ENCODE peak calls at places on chromosome 5, in six cellular contexts. One of them, this sample, is unnamed.

GRCh38 chr5:108654042-108654441 is 93.7 kb upstream of the FER start:
- DNase-seq in CD4-positive, alpha-beta memory T cell: no peak
- DNase-seq in kidney: no peak
- DNase-seq in upper lobe of left lung: no peak
- DNase-seq in body of pancreas: no peak
- DNase-seq in lower lobe of right lung: no peak
- DNase-seq in this sample: no peak

GRCh38 chr5:139807647-139808030 is 12.0 kb downstream of the PSD2 start:
- DNase-seq in CD4-positive, alpha-beta memory T cell: no peak
- DNase-seq in kidney: peak; percentile 2
- DNase-seq in upper lobe of left lung: no peak
- DNase-seq in body of pancreas: no peak
- DNase-seq in lower lobe of right lung: peak; percentile 19
- DNase-seq in this sample: no peak

GRCh38 chr5:138536665-138537315 is 6.2 kb downstream of the ETF1 start:
- DNase-seq in CD4-positive, alpha-beta memory T cell: peak; percentile 14
- DNase-seq in kidney: no peak
- DNase-seq in upper lobe of left lung: no peak
- DNase-seq in body of pancreas: no peak
- DNase-seq in lower lobe of right lung: no peak
- DNase-seq in this sample: no peak

GRCh38 chr5:71632168-71632567 is 45.0 kb downstream of the MCCC2 start:
- DNase-seq in CD4-positive, alpha-beta memory T cell: no peak
- DNase-seq in kidney: no peak
- DNase-seq in upper lobe of left lung: no peak
- DNase-seq in body of pancreas: no peak
- DNase-seq in lower lobe of right lung: no peak
- DNase-seq in this sample: no peak

GRCh38 chr5:170542691-170543275 is 39.0 kb downstream of the KCNIP1 start:
- DNase-seq in CD4-positive, alpha-beta memory T cell: no peak
- DNase-seq in kidney: no peak
- DNase-seq in upper lobe of left lung: no peak
- DNase-seq in body of pancreas: no peak
- DNase-seq in lower lobe of right lung: no peak
- DNase-seq in this sample: no peak

GRCh38 chr5:38616061-38616460 is 59.6 kb upstream of the LIFR start:
- DNase-seq in CD4-positive, alpha-beta memory T cell: no peak
- DNase-seq in kidney: no peak
- DNase-seq in upper lobe of left lung: no peak
- DNase-seq in body of pancreas: no peak
- DNase-seq in lower lobe of right lung: no peak
- DNase-seq in this sample: no peak

GRCh38 chr5:122154910-122155309 is 25.6 kb downstream of the ZNF474 start:
- DNase-seq in CD4-positive, alpha-beta memory T cell: no peak
- DNase-seq in kidney: no peak
- DNase-seq in upper lobe of left lung: no peak
- DNase-seq in body of pancreas: peak; percentile 24
- DNase-seq in lower lobe of right lung: no peak
- DNase-seq in this sample: no peak

GRCh38 chr5:157571357-157571827 is 4.2 kb downstream of the ADAM19 start:
- DNase-seq in CD4-positive, alpha-beta memory T cell: peak; percentile 57
- DNase-seq in kidney: no peak
- DNase-seq in upper lobe of left lung: no peak
- DNase-seq in body of pancreas: peak; percentile 17
- DNase-seq in lower lobe of right lung: no peak
- DNase-seq in this sample: no peak

GRCh38 chr5:139650031-139650688 is 2.0 kb downstream of the CXXC5 start:
- DNase-seq in CD4-positive, alpha-beta memory T cell: no peak
- DNase-seq in kidney: peak; percentile 85
- DNase-seq in upper lobe of left lung: peak; percentile 91
- DNase-seq in body of pancreas: no peak
- DNase-seq in lower lobe of right lung: peak; percentile 50
- DNase-seq in this sample: no peak

GRCh38 chr5:158816306-158816705 is 283.4 kb downstream of the EBF1 start:
- DNase-seq in CD4-positive, alpha-beta memory T cell: no peak
- DNase-seq in kidney: no peak
- DNase-seq in upper lobe of left lung: no peak
- DNase-seq in body of pancreas: no peak
- DNase-seq in lower lobe of right lung: no peak
- DNase-seq in this sample: no peak

GRCh38 chr5:42057254-42057690 is 132.2 kb downstream of the FBXO4 start:
- DNase-seq in CD4-positive, alpha-beta memory T cell: peak; percentile 54
- DNase-seq in kidney: no peak
- DNase-seq in upper lobe of left lung: no peak
- DNase-seq in body of pancreas: peak; percentile 61
- DNase-seq in lower lobe of right lung: no peak
- DNase-seq in this sample: no peak

GRCh38 chr5:39948867-39949468 is 524.2 kb upstream of the DAB2 start:
- DNase-seq in CD4-positive, alpha-beta memory T cell: peak; percentile 69
- DNase-seq in kidney: no peak
- DNase-seq in upper lobe of left lung: no peak
- DNase-seq in body of pancreas: peak; percentile 90
- DNase-seq in lower lobe of right lung: no peak
- DNase-seq in this sample: peak; percentile 46

GRCh38 chr5:61604076-61604475 is 272.0 kb downstream of the ZSWIM6 start:
- DNase-seq in CD4-positive, alpha-beta memory T cell: no peak
- DNase-seq in kidney: no peak
- DNase-seq in upper lobe of left lung: no peak
- DNase-seq in body of pancreas: no peak
- DNase-seq in lower lobe of right lung: no peak
- DNase-seq in this sample: no peak
- H3K9me3 ChIP-seq in CD4-positive, alpha-beta memory T cell: no peaks in the 10 kb centered on the region
- H3K9me3 ChIP-seq in kidney: no peaks in the 10 kb centered on the region
- H3K9me3 ChIP-seq in upper lobe of left lung: no peaks in the 10 kb centered on the region
- H3K9me3 ChIP-seq in body of pancreas: no peaks in the 10 kb centered on the region
- H3K9me3 ChIP-seq in lower lobe of right lung: no peaks in the 10 kb centered on the region
- H3K9me3 ChIP-seq in this sample: no peaks in the 10 kb centered on the region

GRCh38 chr5:104594850-104595249 is 1032.3 kb upstream of the NUDT12 start:
- DNase-seq in CD4-positive, alpha-beta memory T cell: no peak
- DNase-seq in kidney: no peak
- DNase-seq in upper lobe of left lung: no peak
- DNase-seq in body of pancreas: no peak
- DNase-seq in lower lobe of right lung: no peak
- DNase-seq in this sample: no peak
- H3K9me3 ChIP-seq in CD4-positive, alpha-beta memory T cell: no peaks in the 10 kb centered on the region
- H3K9me3 ChIP-seq in kidney: peaks cover 4% of the 10 kb centered on the region
- H3K9me3 ChIP-seq in upper lobe of left lung: no peaks in the 10 kb centered on the region
- H3K9me3 ChIP-seq in body of pancreas: peaks cover 6% of the 10 kb centered on the region
- H3K9me3 ChIP-seq in lower lobe of right lung: peaks cover 3% of the 10 kb centered on the region
- H3K9me3 ChIP-seq in this sample: no peaks in the 10 kb centered on the region

GRCh38 chr5:153938131-153938842 is 100.4 kb downstream of the FAM114A2 start:
- DNase-seq in CD4-positive, alpha-beta memory T cell: no peak
- DNase-seq in kidney: no peak
- DNase-seq in upper lobe of left lung: no peak
- DNase-seq in body of pancreas: no peak
- DNase-seq in lower lobe of right lung: no peak
- DNase-seq in this sample: no peak
- H3K9me3 ChIP-seq in CD4-positive, alpha-beta memory T cell: peaks cover 9% of the 10 kb centered on the region
- H3K9me3 ChIP-seq in kidney: peaks cover 9% of the 10 kb centered on the region
- H3K9me3 ChIP-seq in upper lobe of left lung: peaks cover 22% of the 10 kb centered on the region
- H3K9me3 ChIP-seq in body of pancreas: peaks cover 21% of the 10 kb centered on the region
- H3K9me3 ChIP-seq in lower lobe of right lung: peaks cover 45% of the 10 kb centered on the region
- H3K9me3 ChIP-seq in this sample: peaks cover 5% of the 10 kb centered on the region

GRCh38 chr5:36575367-36575781 is 31.0 kb upstream of the SLC1A3 start:
- DNase-seq in CD4-positive, alpha-beta memory T cell: no peak
- DNase-seq in kidney: no peak
- DNase-seq in upper lobe of left lung: no peak
- DNase-seq in body of pancreas: no peak
- DNase-seq in lower lobe of right lung: no peak
- DNase-seq in this sample: no peak
- H3K9me3 ChIP-seq in CD4-positive, alpha-beta memory T cell: no peaks in the 10 kb centered on the region
- H3K9me3 ChIP-seq in kidney: no peaks in the 10 kb centered on the region
- H3K9me3 ChIP-seq in upper lobe of left lung: no peaks in the 10 kb centered on the region
- H3K9me3 ChIP-seq in body of pancreas: no peaks in the 10 kb centered on the region
- H3K9me3 ChIP-seq in lower lobe of right lung: no peaks in the 10 kb centered on the region
- H3K9me3 ChIP-seq in this sample: no peaks in the 10 kb centered on the region

GRCh38 chr5:141322261-141322660 is 1.7 kb upstream of the TAF7 start:
- DNase-seq in CD4-positive, alpha-beta memory T cell: no peak
- DNase-seq in kidney: no peak
- DNase-seq in upper lobe of left lung: no peak
- DNase-seq in body of pancreas: no peak
- DNase-seq in lower lobe of right lung: no peak
- DNase-seq in this sample: no peak

GRCh38 chr5:141330299-141331080 is at the start of gene PCDHGA1:
- DNase-seq in CD4-positive, alpha-beta memory T cell: peak; percentile 26
- DNase-seq in kidney: no peak
- DNase-seq in upper lobe of left lung: no peak
- DNase-seq in body of pancreas: peak; percentile 31
- DNase-seq in lower lobe of right lung: no peak
- DNase-seq in this sample: no peak

GRCh38 chr5:141326088-141326854 is 4.0 kb upstream of the PCDHGA1 start:
- DNase-seq in CD4-positive, alpha-beta memory T cell: peak; percentile 71
- DNase-seq in kidney: no peak
- DNase-seq in upper lobe of left lung: no peak
- DNase-seq in body of pancreas: peak; percentile 57
- DNase-seq in lower lobe of right lung: peak; percentile 62
- DNase-seq in this sample: peak; percentile 45

GRCh38 chr5:141328231-141328630 is 2.1 kb upstream of the PCDHGA1 start:
- DNase-seq in CD4-positive, alpha-beta memory T cell: no peak
- DNase-seq in kidney: no peak
- DNase-seq in upper lobe of left lung: no peak
- DNase-seq in body of pancreas: no peak
- DNase-seq in lower lobe of right lung: no peak
- DNase-seq in this sample: no peak
- H3K9me3 ChIP-seq in CD4-positive, alpha-beta memory T cell: peaks cover 8% of the 10 kb centered on the region
- H3K9me3 ChIP-seq in kidney: peaks cover 16% of the 10 kb centered on the region
- H3K9me3 ChIP-seq in upper lobe of left lung: peaks cover 42% of the 10 kb centered on the region
- H3K9me3 ChIP-seq in body of pancreas: peaks cover 32% of the 10 kb centered on the region
- H3K9me3 ChIP-seq in lower lobe of right lung: peaks cover 21% of the 10 kb centered on the region
- H3K9me3 ChIP-seq in this sample: peaks cover 14% of the 10 kb centered on the region

GRCh38 chr5:178941361-178941760 is 363 bp downstream of the ZNF454 start:
- DNase-seq in CD4-positive, alpha-beta memory T cell: no peak
- DNase-seq in kidney: peak; percentile 73
- DNase-seq in upper lobe of left lung: peak; percentile 76
- DNase-seq in body of pancreas: peak; percentile 32
- DNase-seq in lower lobe of right lung: peak; percentile 44
- DNase-seq in this sample: no peak
- H3K9me3 ChIP-seq in CD4-positive, alpha-beta memory T cell: peaks cover 20% of the 10 kb centered on the region
- H3K9me3 ChIP-seq in kidney: peaks cover 19% of the 10 kb centered on the region
- H3K9me3 ChIP-seq in upper lobe of left lung: peaks cover 28% of the 10 kb centered on the region
- H3K9me3 ChIP-seq in body of pancreas: peaks cover 38% of the 10 kb centered on the region
- H3K9me3 ChIP-seq in lower lobe of right lung: peaks cover 53% of the 10 kb centered on the region
- H3K9me3 ChIP-seq in this sample: peaks cover 19% of the 10 kb centered on the region

GRCh38 chr5:4000960-4001359 is 405.3 kb downstream of the IRX1 start:
- DNase-seq in CD4-positive, alpha-beta memory T cell: no peak
- DNase-seq in kidney: no peak
- DNase-seq in upper lobe of left lung: no peak
- DNase-seq in body of pancreas: no peak
- DNase-seq in lower lobe of right lung: no peak
- DNase-seq in this sample: no peak

GRCh38 chr5:4007001-4007400 is 411.4 kb downstream of the IRX1 start:
- DNase-seq in CD4-positive, alpha-beta memory T cell: no peak
- DNase-seq in kidney: no peak
- DNase-seq in upper lobe of left lung: no peak
- DNase-seq in body of pancreas: no peak
- DNase-seq in lower lobe of right lung: no peak
- DNase-seq in this sample: no peak

GRCh38 chr5:3999929-4000328 is 404.3 kb downstream of the IRX1 start:
- DNase-seq in CD4-positive, alpha-beta memory T cell: no peak
- DNase-seq in kidney: no peak
- DNase-seq in upper lobe of left lung: no peak
- DNase-seq in body of pancreas: no peak
- DNase-seq in lower lobe of right lung: no peak
- DNase-seq in this sample: no peak

DNA sequence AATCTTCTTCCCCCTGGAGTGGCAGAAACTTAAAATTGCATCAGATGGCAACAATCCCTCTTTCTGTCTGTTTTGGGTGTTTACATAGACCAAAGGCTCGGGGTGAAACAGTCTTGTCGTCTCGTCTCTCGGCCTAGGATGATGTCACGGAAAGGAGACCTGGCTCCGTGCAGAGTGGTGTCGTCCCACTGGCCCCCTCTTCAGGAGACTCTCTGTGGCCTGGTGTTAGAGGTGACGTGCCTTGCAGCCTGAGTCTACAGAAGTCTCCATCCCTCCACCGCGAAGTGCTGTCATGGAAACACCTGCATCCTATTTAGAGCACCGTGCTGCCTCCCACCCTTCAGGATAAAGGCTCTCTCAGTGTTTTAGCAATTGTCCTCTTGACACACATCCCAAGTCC is 409.7 kb downstream of the IRX1 start:
- DNase-seq in CD4-positive, alpha-beta memory T cell: no peak
- DNase-seq in kidney: no peak
- DNase-seq in upper lobe of left lung: no peak
- DNase-seq in body of pancreas: no peak
- DNase-seq in lower lobe of right lung: no peak
- DNase-seq in this sample: no peak
- H3K9me3 ChIP-seq in CD4-positive, alpha-beta memory T cell: no peaks in the 10 kb centered on the region
- H3K9me3 ChIP-seq in kidney: no peaks in the 10 kb centered on the region
- H3K9me3 ChIP-seq in upper lobe of left lung: no peaks in the 10 kb centered on the region
- H3K9me3 ChIP-seq in body of pancreas: no peaks in the 10 kb centered on the region
- H3K9me3 ChIP-seq in lower lobe of right lung: no peaks in the 10 kb centered on the region
- H3K9me3 ChIP-seq in this sample: no peaks in the 10 kb centered on the region

GRCh38 chr5:147044868-147045267 is 166.3 kb upstream of the PPP2R2B start:
- DNase-seq in CD4-positive, alpha-beta memory T cell: no peak
- DNase-seq in kidney: no peak
- DNase-seq in upper lobe of left lung: no peak
- DNase-seq in body of pancreas: no peak
- DNase-seq in lower lobe of right lung: no peak
- DNase-seq in this sample: no peak

GRCh38 chr5:147046226-147046625 is 167.7 kb upstream of the PPP2R2B start:
- DNase-seq in CD4-positive, alpha-beta memory T cell: no peak
- DNase-seq in kidney: no peak
- DNase-seq in upper lobe of left lung: no peak
- DNase-seq in body of pancreas: no peak
- DNase-seq in lower lobe of right lung: no peak
- DNase-seq in this sample: no peak

GRCh38 chr5:147051193-147051592 is 172.6 kb upstream of the PPP2R2B start:
- DNase-seq in CD4-positive, alpha-beta memory T cell: no peak
- DNase-seq in kidney: no peak
- DNase-seq in upper lobe of left lung: no peak
- DNase-seq in body of pancreas: no peak
- DNase-seq in lower lobe of right lung: no peak
- DNase-seq in this sample: no peak

GRCh38 chr5:147050172-147050571 is 171.6 kb upstream of the PPP2R2B start:
- DNase-seq in CD4-positive, alpha-beta memory T cell: no peak
- DNase-seq in kidney: no peak
- DNase-seq in upper lobe of left lung: no peak
- DNase-seq in body of pancreas: no peak
- DNase-seq in lower lobe of right lung: no peak
- DNase-seq in this sample: no peak

GRCh38 chr5:147046894-147047293 is 168.3 kb upstream of the PPP2R2B start:
- DNase-seq in CD4-positive, alpha-beta memory T cell: no peak
- DNase-seq in kidney: no peak
- DNase-seq in upper lobe of left lung: no peak
- DNase-seq in body of pancreas: no peak
- DNase-seq in lower lobe of right lung: no peak
- DNase-seq in this sample: no peak
- H3K9me3 ChIP-seq in CD4-positive, alpha-beta memory T cell: no peaks in the 10 kb centered on the region
- H3K9me3 ChIP-seq in kidney: no peaks in the 10 kb centered on the region
- H3K9me3 ChIP-seq in upper lobe of left lung: no peaks in the 10 kb centered on the region
- H3K9me3 ChIP-seq in body of pancreas: no peaks in the 10 kb centered on the region
- H3K9me3 ChIP-seq in lower lobe of right lung: no peaks in the 10 kb centered on the region
- H3K9me3 ChIP-seq in this sample: no peaks in the 10 kb centered on the region

This sample was measured in T-helper 17 cell.